ENCODE peak calls at places on chromosomes 4 and X, in nine cellular contexts. J is lower leg skin; K is WTC11; M is activated CD4-positive, alpha-beta T cell treated with anti-CD3 and anti-CD28 coated beads for 4 hours; Y is pons; D is LHCN-M2; S is OCI-LY7; Z is GM20000; T is substantia nigra. O is an unnamed sample.

GRCh38 chr4:81454498-81454897 is 17.2 kb downstream of the RASGEF1B start:
- DNase-seq in Y (no peak), M (peak; percentile 41), S (no peak), T (no peak), K (no peak), D (peak; percentile 16), Z (no peak), J (no peak), O (no peak)

GRCh38 chr4:77395481-77395880 is 210.1 kb upstream of the CXCL13 start:
- DNase-seq in J (no peak), Y (no peak), T (no peak), S (no peak), Z (no peak), M (no peak), K (no peak), D (no peak), O (no peak)

GRCh38 chr4:182901337-182901736 is 15.8 kb downstream of the DCTD start:
- DNase-seq in D (no peak), Y (no peak), K (no peak), J (no peak), Z (no peak), M (no peak), S (no peak), T (no peak), O (no peak)

GRCh38 chr4:183284965-183285364 is 35.1 kb downstream of the CLDN22 start:
- DNase-seq in Y (no peak), S (no peak), K (no peak), Z (no peak), T (no peak), M (no peak), D (no peak), J (no peak), O (no peak)

GRCh38 chrX:38816158-38816557 is 14.9 kb downstream of the MID1IP1 start:
- DNase-seq in J (no peak), Z (no peak), D (no peak), T (no peak), M (no peak), Y (no peak), S (no peak), K (no peak), O (no peak)

GRCh38 chrX:39310925-39311324 is 509.7 kb downstream of the MID1IP1 start:
- DNase-seq in Z (no peak), K (no peak), D (no peak), J (peak; percentile 31), M (no peak), Y (no peak), S (no peak), T (no peak), O (no peak)

GRCh38 chrX:129006491-129006890 is 516.8 kb downstream of the SMARCA1 start:
- DNase-seq in Z (no peak), M (no peak), S (peak; percentile 54), J (no peak), Y (no peak), D (no peak), K (no peak), T (no peak), O (no peak)

GRCh38 chr4:73533515-73534422 is 52.2 kb downstream of the AFM start:
- DNase-seq in J (no peak), S (no peak), D (peak; percentile 8), T (no peak), Z (no peak), K (no peak), Y (no peak), M (no peak), O (no peak)